ENCODE peak calls at places on chromosomes 16 and 17, in ten cellular contexts. C, A, U, G, F, D, Y, H, N and X are unnamed samples. For H3K36me3, the result is how much of the 10 kb centered on the place peaks cover.

GRCh38 chr17:7307686-7308624 is 527 bp downstream of the EIF5A start:
- DNase-seq in N (peak), F (peak), C (no peak), A (peak), U (peak), Y (peak), H (peak), D (peak), G (no peak), X (no peak)

GRCh38 chr17:1482686-1483445 is 9.6 kb downstream of the MYO1C start:
- DNase-seq in F (no peak), H (no peak), U (no peak), A (no peak), G (no peak), N (no peak), C (no peak), Y (peak), D (peak), X (no peak)

GRCh38 chr16:84643180-84643583 is 5.1 kb upstream of the KLHL36 start:
- DNase-seq in C (no peak), G (no peak), D (no peak), Y (peak), U (peak), A (peak), F (peak), H (no peak), N (peak), X (no peak)

GRCh38 chr16:80231118-80231515 is 309.7 kb upstream of the DYNLRB2 start:
- DNase-seq in N (no peak), H (no peak), D (no peak), C (no peak), A (no peak), F (no peak), G (no peak), Y (no peak), U (peak), X (no peak)

GRCh38 chr17:73650147-73650546 is 5.9 kb upstream of the SDK2 start:
- DNase-seq in N (no peak), F (no peak), A (no peak), Y (no peak), G (no peak), C (no peak), H (no peak), U (no peak), D (no peak), X (no peak)

GRCh38 chr16:88792078-88792550 is 7.1 kb upstream of the PIEZO1 start:
- DNase-seq in A (no peak), C (no peak), N (no peak), G (no peak), U (no peak), F (no peak), H (no peak), Y (no peak), D (peak), X (no peak)

GRCh38 chr17:73697872-73698271 is 53.6 kb upstream of the SDK2 start:
- DNase-seq in G (no peak), Y (peak), N (no peak), C (no peak), A (no peak), D (no peak), H (no peak), F (no peak), U (no peak), X (no peak)

GRCh38 chr16:49622084-49622390 is 233.9 kb downstream of the ZNF423 start:
- DNase-seq in Y (no peak), N (no peak), C (no peak), A (no peak), D (peak), U (no peak), H (no peak), G (no peak), F (no peak), X (no peak)

GRCh38 chr16:16096161-16096857 is 127.0 kb downstream of the ABCC6 start:
- DNase-seq in Y (no peak), D (no peak), A (peak), H (no peak), C (no peak), G (no peak), F (peak), N (peak), U (peak), X (no peak)

GRCh38 chr17:42894283-42895184 is 6.1 kb upstream of the G6PC1 start:
- DNase-seq in G (no peak), A (peak), D (no peak), F (no peak), U (no peak), H (no peak), N (peak), C (no peak), Y (no peak), X (no peak)

GRCh38 chr16:30381351-30382041 is 865 bp downstream of the SEPTIN1 start:
- DNase-seq in C (no peak), Y (no peak), A (no peak), G (no peak), U (no peak), H (peak), N (no peak), D (no peak), F (no peak), X (no peak)

GRCh38 chr17:835263-835662 is 53.1 kb downstream of the MRM3 start:
- DNase-seq in G (peak), D (no peak), Y (no peak), H (no peak), N (no peak), F (no peak), A (peak), C (no peak), U (peak), X (no peak)

DNA sequence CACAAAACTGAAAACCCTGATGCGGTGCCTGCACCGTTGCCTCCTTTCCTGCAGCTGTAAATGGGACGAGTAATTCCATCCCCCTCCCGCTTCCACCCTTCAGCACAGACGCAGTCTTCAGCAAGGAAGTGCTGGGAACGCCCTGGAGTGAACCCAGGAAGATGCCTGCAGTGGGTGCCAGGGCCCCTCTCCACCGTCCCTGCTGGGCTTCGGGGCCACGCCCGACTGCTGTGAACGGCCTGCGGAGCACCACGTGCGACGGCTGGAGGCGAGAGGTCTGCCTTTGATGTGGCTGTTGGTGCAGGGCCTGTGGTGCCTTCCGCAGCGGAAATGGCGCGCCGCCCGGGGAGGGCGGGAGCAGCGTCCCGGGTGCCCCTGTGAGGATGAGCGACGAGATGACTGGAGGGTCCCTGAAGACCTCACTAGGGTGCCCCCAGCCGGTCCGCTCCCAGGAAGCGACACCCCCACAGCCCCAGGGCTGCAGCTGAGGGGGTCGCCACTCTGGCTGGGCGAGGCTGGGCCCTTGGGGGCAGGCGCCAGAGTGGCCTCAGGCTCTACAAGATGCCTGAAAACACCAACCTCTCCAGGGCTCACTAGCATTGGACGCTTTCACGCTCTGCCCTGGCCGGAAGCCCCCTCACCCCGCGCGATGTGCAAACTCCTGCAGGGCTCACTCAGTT is 749 bp upstream of the MC1R start:
- DNase-seq in F (peak), C (no peak), N (peak), G (no peak), U (peak), Y (peak), H (peak), D (peak), A (peak), X (no peak)
- TF ChIP-seq POLR2A in F (no peak), C (no peak), N (no peak), G (no peak), U (no peak), Y (no peak), H (peak), D (no peak), A (no peak), X (no peak)

GRCh38 chr17:18039535-18040286 is 503 bp downstream of the GID4 start:
- DNase-seq in U (no peak), G (no peak), N (peak), C (no peak), A (peak), H (peak), Y (peak), D (no peak), F (no peak), X (no peak)

GRCh38 chr17:18038149-18038850 is 668 bp downstream of the ATPAF2 start:
- DNase-seq in G (no peak), U (peak), D (no peak), H (peak), F (no peak), Y (no peak), N (no peak), C (no peak), A (no peak), X (no peak)

GRCh38 chr17:18040287-18040858 is 1.2 kb downstream of the GID4 start:
- DNase-seq in H (peak), Y (no peak), G (no peak), F (no peak), A (no peak), D (peak), N (no peak), U (no peak), C (no peak), X (no peak)

GRCh38 chr17:18037482-18037881 is 1.5 kb downstream of the ATPAF2 start:
- DNase-seq in N (no peak), H (no peak), U (no peak), C (no peak), G (no peak), Y (no peak), F (no peak), D (no peak), A (no peak), X (no peak)

GRCh38 chr17:18038861-18039534 is at the start of the genes ATPAF2 and GID4:
- DNase-seq in F (peak), D (peak), H (peak), N (peak), Y (peak), U (peak), A (peak), C (peak), G (peak), X (peak)
- TF ChIP-seq CTCF in F (no peak), D (no peak), H (peak), N (no peak), Y (no peak), U (no peak), A (no peak), C (no peak), G (no peak), X (no peak)

GRCh38 chr17:49038544-49038943 is 41.4 kb downstream of the IGF2BP1 start:
- DNase-seq in F (no peak), Y (no peak), D (no peak), H (no peak), C (no peak), G (no peak), U (no peak), N (no peak), A (no peak), X (no peak)
- H3K36me3 ChIP-seq in F (under half), Y (under half), D (under half), H (half or more), C (under half), G (half or more), U (half or more), N (under half), A (under half), X (under half)

DNA sequence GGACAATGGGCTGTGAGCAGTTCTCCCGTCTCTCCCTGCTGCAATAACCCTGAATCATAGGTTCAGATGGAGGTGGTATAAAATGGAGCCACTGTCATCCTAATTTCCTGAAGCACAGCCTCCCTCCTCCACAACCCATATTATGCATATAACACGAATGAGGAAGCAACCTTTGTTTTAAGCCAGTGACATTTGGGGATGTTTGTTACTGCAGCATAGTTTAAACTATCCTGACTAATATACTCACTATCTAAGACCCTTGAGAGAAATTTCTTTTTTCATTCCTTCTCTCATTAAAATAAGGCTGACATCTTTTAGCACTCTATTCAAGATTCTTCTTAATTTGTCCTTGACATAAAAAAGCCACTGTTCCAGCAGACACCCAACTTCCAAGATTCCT is 413.4 kb downstream of the SOX9 start:
- DNase-seq in G (no peak), U (no peak), F (no peak), A (no peak), H (no peak), Y (no peak), C (no peak), N (no peak), D (no peak), X (no peak)
- TF ChIP-seq POLR2A in G (no peak), U (no peak), F (no peak), A (no peak), H (no peak), Y (no peak), C (no peak), N (no peak), D (no peak), X (no peak)

GRCh38 chr16:25996052-25996451 is 304.3 kb downstream of the HS3ST4 start:
- DNase-seq in A (no peak), C (no peak), Y (no peak), U (no peak), N (no peak), F (no peak), D (no peak), H (peak), G (no peak), X (no peak)
- TF ChIP-seq CTCF in A (no peak), C (no peak), Y (no peak), U (no peak), N (no peak), F (no peak), D (no peak), H (peak), G (peak), X (no peak)

DNA sequence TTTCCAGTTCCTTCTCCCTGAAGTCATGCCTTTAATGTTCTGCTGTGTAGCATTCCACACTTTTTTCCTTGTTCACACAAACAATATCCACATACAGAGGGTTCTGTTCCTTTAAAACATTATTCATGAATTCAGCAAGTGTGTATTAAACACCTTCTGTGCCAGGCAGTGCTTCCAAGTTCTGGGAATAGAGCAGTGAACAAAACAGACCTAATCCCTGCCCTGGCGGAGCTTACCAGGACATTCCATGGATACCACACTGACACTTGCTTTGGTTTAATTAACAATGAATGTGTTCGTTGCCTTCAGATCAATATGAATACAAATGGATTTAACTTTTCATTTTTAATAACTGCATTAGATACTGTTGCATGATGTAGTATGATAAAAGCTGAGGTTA is 57.9 kb upstream of the CLEC19A start:
- DNase-seq in Y (no peak), F (no peak), C (no peak), N (no peak), A (peak), G (no peak), U (no peak), H (no peak), D (no peak), X (no peak)
- H3K36me3 ChIP-seq in Y (under half), F (under half), C (under half), N (under half), A (under half), G (under half), U (under half), H (under half), D (under half), X (under half)

GRCh38 chr16:70750893-70751467 is 50.0 kb downstream of the VAC14 start:
- DNase-seq in F (peak), G (no peak), A (peak), Y (peak), N (peak), H (no peak), D (no peak), C (peak), U (peak), X (no peak)
- TF ChIP-seq POLR2A in F (no peak), G (no peak), A (no peak), Y (no peak), N (no peak), H (no peak), D (no peak), C (no peak), U (no peak), X (no peak)

GRCh38 chr17:38752119-38752929 is at the start of gene PSMB3:
- DNase-seq in H (peak), Y (peak), D (peak), N (peak), G (peak), A (peak), C (peak), F (peak), U (peak), X (peak)

GRCh38 chr17:38750312-38751121 is 2.0 kb upstream of the PSMB3 start:
- DNase-seq in U (peak), F (no peak), H (peak), C (no peak), Y (no peak), A (no peak), D (peak), N (no peak), G (no peak), X (no peak)

GRCh38 chr17:38751144-38751802 is 1.3 kb upstream of the PSMB3 start:
- DNase-seq in U (peak), N (no peak), C (no peak), A (no peak), G (no peak), Y (no peak), F (no peak), D (no peak), H (peak), X (no peak)

GRCh38 chr17:38751803-38752118 is 780 bp upstream of the PSMB3 start:
- DNase-seq in F (peak), C (no peak), H (peak), G (no peak), D (peak), Y (peak), N (peak), U (peak), A (peak), X (no peak)

GRCh38 chr17:38752930-38753506 is 477 bp downstream of the PSMB3 start:
- DNase-seq in N (no peak), A (no peak), C (no peak), Y (no peak), H (no peak), G (no peak), F (no peak), D (peak), U (no peak), X (no peak)
- TF ChIP-seq CTCF in N (no peak), A (no peak), C (no peak), Y (no peak), H (no peak), G (no peak), F (no peak), D (no peak), U (peak), X (no peak)

DNA sequence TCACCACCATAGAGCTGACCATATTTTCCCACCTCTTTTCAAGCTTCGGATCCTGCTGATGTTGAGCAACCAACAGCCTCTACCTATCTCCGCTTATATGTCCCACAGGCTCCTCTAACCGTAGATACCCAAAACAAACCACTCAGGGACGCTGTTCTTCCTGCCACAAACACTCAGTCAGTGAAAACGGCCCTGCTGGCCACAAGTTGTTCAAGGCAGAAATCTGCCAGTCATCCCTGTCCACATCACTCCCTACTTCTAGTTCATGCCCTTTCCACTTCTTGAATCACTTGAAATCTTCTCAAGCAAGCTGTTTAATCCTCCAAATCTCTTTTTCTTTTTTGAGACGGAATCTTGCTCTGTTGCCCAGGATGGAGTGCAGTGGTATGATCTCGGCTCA is 7.9 kb downstream of the RABEP2 start:
- DNase-seq in F (no peak), D (no peak), G (no peak), N (no peak), Y (no peak), C (no peak), U (no peak), H (no peak), A (no peak), X (no peak)
- H3K36me3 ChIP-seq in F (under half), D (half or more), G (under half), N (half or more), Y (half or more), C (half or more), U (under half), H (under half), A (under half), X (half or more)

GRCh38 chr17:8372422-8372821 is 4.1 kb downstream of the KRABD2 start:
- DNase-seq in C (no peak), U (no peak), Y (no peak), H (no peak), G (no peak), A (no peak), F (no peak), N (no peak), D (no peak), X (no peak)

GRCh38 chr17:8380049-8380448 is 2.9 kb downstream of the RPL26 start:
- DNase-seq in Y (no peak), C (no peak), D (no peak), N (no peak), F (no peak), U (no peak), H (no peak), G (no peak), A (no peak), X (no peak)

GRCh38 chr17:8377422-8377821 is 918 bp upstream of the KRABD2 start:
- DNase-seq in H (no peak), C (no peak), N (no peak), U (no peak), A (no peak), Y (no peak), D (no peak), G (no peak), F (no peak), X (no peak)

GRCh38 chr17:8375738-8376259 is 705 bp downstream of the KRABD2 start:
- DNase-seq in A (no peak), F (no peak), H (no peak), G (no peak), C (no peak), Y (no peak), U (peak), D (no peak), N (no peak), X (no peak)

GRCh38 chr17:8376302-8377067 is at the start of gene KRABD2:
- DNase-seq in A (peak), H (peak), C (peak), U (peak), F (peak), N (peak), G (peak), Y (peak), D (peak), X (peak)
- TF ChIP-seq POLR2A in A (peak), H (peak), C (peak), U (peak), F (no peak), N (peak), G (peak), Y (no peak), D (peak), X (no peak)